ENCODE peak calls at places on chromosome 2, in ten cellular contexts. One of them, this sample, is unnamed.

GRCh38 chr2:32591669-32592463 is 36.0 kb upstream of the TTC27 start:
- DNase-seq in upper lobe of left lung: no peak
- DNase-seq in A172: peak; percentile 6
- DNase-seq in fibroblast of pulmonary artery: peak; percentile 58
- DNase-seq in activated CD8-positive, alpha-beta memory T cell treated with anti-CD3 and anti-CD28 coated beads, Interleukin-2, amount 50 U/mL, for 4 hours: no peak
- DNase-seq in CD8-positive, alpha-beta memory T cell: no peak
- DNase-seq in foreskin keratinocyte: no peak
- DNase-seq in HT1080: peak; percentile 67
- DNase-seq in stimulated activated CD8-positive, alpha-beta memory T cell treated with anti-CD3 and anti-CD28 coated beads, Interleukin-15, amount 100 ng/mL, for 4 hours: no peak
- DNase-seq in HT-29: no peak
- DNase-seq in this sample: peak; percentile 11

GRCh38 chr2:237557633-237558015 is 8.8 kb upstream of the PRLH start:
- DNase-seq in HT1080: no peak
- DNase-seq in CD8-positive, alpha-beta memory T cell: no peak
- DNase-seq in activated CD8-positive, alpha-beta memory T cell treated with anti-CD3 and anti-CD28 coated beads, Interleukin-2, amount 50 U/mL, for 4 hours: no peak
- DNase-seq in upper lobe of left lung: no peak
- DNase-seq in HT-29: no peak
- DNase-seq in fibroblast of pulmonary artery: no peak
- DNase-seq in stimulated activated CD8-positive, alpha-beta memory T cell treated with anti-CD3 and anti-CD28 coated beads, Interleukin-15, amount 100 ng/mL, for 4 hours: no peak
- DNase-seq in foreskin keratinocyte: no peak
- DNase-seq in A172: no peak
- DNase-seq in this sample: no peak

GRCh38 chr2:120134263-120134662 is 88.9 kb downstream of the TMEM185B start:
- DNase-seq in CD8-positive, alpha-beta memory T cell: no peak
- DNase-seq in stimulated activated CD8-positive, alpha-beta memory T cell treated with anti-CD3 and anti-CD28 coated beads, Interleukin-15, amount 100 ng/mL, for 4 hours: no peak
- DNase-seq in fibroblast of pulmonary artery: peak; percentile 96
- DNase-seq in A172: peak; percentile 94
- DNase-seq in upper lobe of left lung: no peak
- DNase-seq in activated CD8-positive, alpha-beta memory T cell treated with anti-CD3 and anti-CD28 coated beads, Interleukin-2, amount 50 U/mL, for 4 hours: no peak
- DNase-seq in HT-29: no peak
- DNase-seq in foreskin keratinocyte: peak; percentile 87
- DNase-seq in HT1080: peak; percentile 96
- DNase-seq in this sample: peak; percentile 99

GRCh38 chr2:168192839-168193616 is 54.4 kb downstream of the STK39 start:
- DNase-seq in activated CD8-positive, alpha-beta memory T cell treated with anti-CD3 and anti-CD28 coated beads, Interleukin-2, amount 50 U/mL, for 4 hours: no peak
- DNase-seq in fibroblast of pulmonary artery: peak; percentile 29
- DNase-seq in stimulated activated CD8-positive, alpha-beta memory T cell treated with anti-CD3 and anti-CD28 coated beads, Interleukin-15, amount 100 ng/mL, for 4 hours: no peak
- DNase-seq in A172: peak; percentile 85
- DNase-seq in CD8-positive, alpha-beta memory T cell: peak; percentile 67
- DNase-seq in HT-29: peak; percentile 87
- DNase-seq in upper lobe of left lung: no peak
- DNase-seq in HT1080: peak; percentile 90
- DNase-seq in foreskin keratinocyte: no peak
- DNase-seq in this sample: no peak

GRCh38 chr2:25339791-25340339 is 1.9 kb downstream of the DNMT3A start:
- DNase-seq in CD8-positive, alpha-beta memory T cell: peak; percentile 56
- DNase-seq in foreskin keratinocyte: no peak
- DNase-seq in upper lobe of left lung: peak; percentile 76
- DNase-seq in stimulated activated CD8-positive, alpha-beta memory T cell treated with anti-CD3 and anti-CD28 coated beads, Interleukin-15, amount 100 ng/mL, for 4 hours: no peak
- DNase-seq in A172: no peak
- DNase-seq in HT1080: no peak
- DNase-seq in fibroblast of pulmonary artery: no peak
- DNase-seq in activated CD8-positive, alpha-beta memory T cell treated with anti-CD3 and anti-CD28 coated beads, Interleukin-2, amount 50 U/mL, for 4 hours: no peak
- DNase-seq in HT-29: peak; percentile 35
- DNase-seq in this sample: no peak

GRCh38 chr2:134522856-134523460 is 195.8 kb downstream of the TMEM163 start:
- DNase-seq in fibroblast of pulmonary artery: no peak
- DNase-seq in upper lobe of left lung: no peak
- DNase-seq in A172: no peak
- DNase-seq in HT1080: no peak
- DNase-seq in foreskin keratinocyte: no peak
- DNase-seq in activated CD8-positive, alpha-beta memory T cell treated with anti-CD3 and anti-CD28 coated beads, Interleukin-2, amount 50 U/mL, for 4 hours: no peak
- DNase-seq in stimulated activated CD8-positive, alpha-beta memory T cell treated with anti-CD3 and anti-CD28 coated beads, Interleukin-15, amount 100 ng/mL, for 4 hours: no peak
- DNase-seq in HT-29: no peak
- DNase-seq in CD8-positive, alpha-beta memory T cell: no peak
- DNase-seq in this sample: no peak

GRCh38 chr2:80238692-80239469 is 65.7 kb downstream of the LRRTM1 start:
- DNase-seq in upper lobe of left lung: no peak
- DNase-seq in fibroblast of pulmonary artery: peak; percentile 40
- DNase-seq in activated CD8-positive, alpha-beta memory T cell treated with anti-CD3 and anti-CD28 coated beads, Interleukin-2, amount 50 U/mL, for 4 hours: no peak
- DNase-seq in HT-29: peak; percentile 78
- DNase-seq in A172: peak; percentile 44
- DNase-seq in HT1080: peak; percentile 17
- DNase-seq in foreskin keratinocyte: no peak
- DNase-seq in stimulated activated CD8-positive, alpha-beta memory T cell treated with anti-CD3 and anti-CD28 coated beads, Interleukin-15, amount 100 ng/mL, for 4 hours: no peak
- DNase-seq in CD8-positive, alpha-beta memory T cell: no peak
- DNase-seq in this sample: no peak

GRCh38 chr2:158024288-158024898 is 77.3 kb upstream of the UPP2 start:
- DNase-seq in HT-29: peak; percentile 87
- DNase-seq in CD8-positive, alpha-beta memory T cell: peak; percentile 54
- DNase-seq in A172: peak; percentile 26
- DNase-seq in upper lobe of left lung: no peak
- DNase-seq in stimulated activated CD8-positive, alpha-beta memory T cell treated with anti-CD3 and anti-CD28 coated beads, Interleukin-15, amount 100 ng/mL, for 4 hours: peak; percentile 12
- DNase-seq in HT1080: peak; percentile 36
- DNase-seq in fibroblast of pulmonary artery: peak; percentile 53
- DNase-seq in activated CD8-positive, alpha-beta memory T cell treated with anti-CD3 and anti-CD28 coated beads, Interleukin-2, amount 50 U/mL, for 4 hours: peak; percentile 55
- DNase-seq in foreskin keratinocyte: no peak
- DNase-seq in this sample: peak; percentile 33

GRCh38 chr2:152453129-152453642 is 118.2 kb downstream of the FMNL2 start:
- DNase-seq in A172: no peak
- DNase-seq in foreskin keratinocyte: no peak
- DNase-seq in stimulated activated CD8-positive, alpha-beta memory T cell treated with anti-CD3 and anti-CD28 coated beads, Interleukin-15, amount 100 ng/mL, for 4 hours: no peak
- DNase-seq in fibroblast of pulmonary artery: no peak
- DNase-seq in HT-29: no peak
- DNase-seq in HT1080: no peak
- DNase-seq in CD8-positive, alpha-beta memory T cell: no peak
- DNase-seq in activated CD8-positive, alpha-beta memory T cell treated with anti-CD3 and anti-CD28 coated beads, Interleukin-2, amount 50 U/mL, for 4 hours: no peak
- DNase-seq in upper lobe of left lung: no peak
- DNase-seq in this sample: no peak

GRCh38 chr2:234690569-234691225 is 193.8 kb upstream of the ARL4C start:
- DNase-seq in stimulated activated CD8-positive, alpha-beta memory T cell treated with anti-CD3 and anti-CD28 coated beads, Interleukin-15, amount 100 ng/mL, for 4 hours: no peak
- DNase-seq in upper lobe of left lung: no peak
- DNase-seq in activated CD8-positive, alpha-beta memory T cell treated with anti-CD3 and anti-CD28 coated beads, Interleukin-2, amount 50 U/mL, for 4 hours: no peak
- DNase-seq in fibroblast of pulmonary artery: peak; percentile 55
- DNase-seq in foreskin keratinocyte: no peak
- DNase-seq in HT-29: no peak
- DNase-seq in CD8-positive, alpha-beta memory T cell: no peak
- DNase-seq in A172: peak; percentile 33
- DNase-seq in HT1080: no peak
- DNase-seq in this sample: no peak

GRCh38 chr2:10557506-10558265 is 109.6 kb upstream of the ODC1 start:
- DNase-seq in stimulated activated CD8-positive, alpha-beta memory T cell treated with anti-CD3 and anti-CD28 coated beads, Interleukin-15, amount 100 ng/mL, for 4 hours: no peak
- DNase-seq in activated CD8-positive, alpha-beta memory T cell treated with anti-CD3 and anti-CD28 coated beads, Interleukin-2, amount 50 U/mL, for 4 hours: no peak
- DNase-seq in HT-29: peak; percentile 48
- DNase-seq in A172: no peak
- DNase-seq in fibroblast of pulmonary artery: no peak
- DNase-seq in upper lobe of left lung: peak; percentile 43
- DNase-seq in HT1080: no peak
- DNase-seq in foreskin keratinocyte: no peak
- DNase-seq in CD8-positive, alpha-beta memory T cell: no peak
- DNase-seq in this sample: no peak

GRCh38 chr2:110657721-110658305 is 20.1 kb downstream of the BUB1 start:
- DNase-seq in fibroblast of pulmonary artery: no peak
- DNase-seq in CD8-positive, alpha-beta memory T cell: no peak
- DNase-seq in stimulated activated CD8-positive, alpha-beta memory T cell treated with anti-CD3 and anti-CD28 coated beads, Interleukin-15, amount 100 ng/mL, for 4 hours: no peak
- DNase-seq in upper lobe of left lung: no peak
- DNase-seq in HT1080: no peak
- DNase-seq in HT-29: peak; percentile 21
- DNase-seq in foreskin keratinocyte: no peak
- DNase-seq in activated CD8-positive, alpha-beta memory T cell treated with anti-CD3 and anti-CD28 coated beads, Interleukin-2, amount 50 U/mL, for 4 hours: no peak
- DNase-seq in A172: peak; percentile 16
- DNase-seq in this sample: no peak

GRCh38 chr2:227788556-227788955 is 25.1 kb upstream of the CCL20 start:
- DNase-seq in activated CD8-positive, alpha-beta memory T cell treated with anti-CD3 and anti-CD28 coated beads, Interleukin-2, amount 50 U/mL, for 4 hours: no peak
- DNase-seq in CD8-positive, alpha-beta memory T cell: no peak
- DNase-seq in A172: peak; percentile 27
- DNase-seq in HT-29: no peak
- DNase-seq in foreskin keratinocyte: peak; percentile 60
- DNase-seq in stimulated activated CD8-positive, alpha-beta memory T cell treated with anti-CD3 and anti-CD28 coated beads, Interleukin-15, amount 100 ng/mL, for 4 hours: no peak
- DNase-seq in HT1080: peak; percentile 61
- DNase-seq in fibroblast of pulmonary artery: peak; percentile 78
- DNase-seq in upper lobe of left lung: no peak
- DNase-seq in this sample: no peak

GRCh38 chr2:66494708-66495107 is 59.8 kb downstream of the MEIS1 start:
- DNase-seq in HT-29: no peak
- DNase-seq in A172: peak; percentile 20
- DNase-seq in activated CD8-positive, alpha-beta memory T cell treated with anti-CD3 and anti-CD28 coated beads, Interleukin-2, amount 50 U/mL, for 4 hours: no peak
- DNase-seq in CD8-positive, alpha-beta memory T cell: no peak
- DNase-seq in stimulated activated CD8-positive, alpha-beta memory T cell treated with anti-CD3 and anti-CD28 coated beads, Interleukin-15, amount 100 ng/mL, for 4 hours: no peak
- DNase-seq in fibroblast of pulmonary artery: peak; percentile 92
- DNase-seq in HT1080: peak; percentile 70
- DNase-seq in upper lobe of left lung: no peak
- DNase-seq in foreskin keratinocyte: peak; percentile 61
- DNase-seq in this sample: no peak

GRCh38 chr2:180442860-180443644 is 436.0 kb upstream of the CWC22 start:
- DNase-seq in stimulated activated CD8-positive, alpha-beta memory T cell treated with anti-CD3 and anti-CD28 coated beads, Interleukin-15, amount 100 ng/mL, for 4 hours: no peak
- DNase-seq in HT-29: no peak
- DNase-seq in activated CD8-positive, alpha-beta memory T cell treated with anti-CD3 and anti-CD28 coated beads, Interleukin-2, amount 50 U/mL, for 4 hours: no peak
- DNase-seq in A172: no peak
- DNase-seq in upper lobe of left lung: no peak
- DNase-seq in CD8-positive, alpha-beta memory T cell: no peak
- DNase-seq in HT1080: no peak
- DNase-seq in foreskin keratinocyte: peak; percentile 50
- DNase-seq in fibroblast of pulmonary artery: no peak
- DNase-seq in this sample: no peak

GRCh38 chr2:74148457-74149248 is 941 bp upstream of the BOLA3 start:
- DNase-seq in A172: no peak
- DNase-seq in CD8-positive, alpha-beta memory T cell: no peak
- DNase-seq in HT-29: no peak
- DNase-seq in upper lobe of left lung: no peak
- DNase-seq in HT1080: peak; percentile 6
- DNase-seq in foreskin keratinocyte: no peak
- DNase-seq in stimulated activated CD8-positive, alpha-beta memory T cell treated with anti-CD3 and anti-CD28 coated beads, Interleukin-15, amount 100 ng/mL, for 4 hours: no peak
- DNase-seq in activated CD8-positive, alpha-beta memory T cell treated with anti-CD3 and anti-CD28 coated beads, Interleukin-2, amount 50 U/mL, for 4 hours: no peak
- DNase-seq in fibroblast of pulmonary artery: no peak
- DNase-seq in this sample: no peak

GRCh38 chr2:25595393-25595792 is 78.0 kb downstream of the DTNB start:
- DNase-seq in HT1080: no peak
- DNase-seq in CD8-positive, alpha-beta memory T cell: no peak
- DNase-seq in HT-29: no peak
- DNase-seq in activated CD8-positive, alpha-beta memory T cell treated with anti-CD3 and anti-CD28 coated beads, Interleukin-2, amount 50 U/mL, for 4 hours: no peak
- DNase-seq in fibroblast of pulmonary artery: no peak
- DNase-seq in foreskin keratinocyte: no peak
- DNase-seq in stimulated activated CD8-positive, alpha-beta memory T cell treated with anti-CD3 and anti-CD28 coated beads, Interleukin-15, amount 100 ng/mL, for 4 hours: no peak
- DNase-seq in upper lobe of left lung: no peak
- DNase-seq in A172: no peak
- DNase-seq in this sample: no peak

GRCh38 chr2:175158894-175159293 is 9.1 kb downstream of the ATF2 start:
- DNase-seq in stimulated activated CD8-positive, alpha-beta memory T cell treated with anti-CD3 and anti-CD28 coated beads, Interleukin-15, amount 100 ng/mL, for 4 hours: no peak
- DNase-seq in HT1080: no peak
- DNase-seq in fibroblast of pulmonary artery: no peak
- DNase-seq in foreskin keratinocyte: no peak
- DNase-seq in activated CD8-positive, alpha-beta memory T cell treated with anti-CD3 and anti-CD28 coated beads, Interleukin-2, amount 50 U/mL, for 4 hours: no peak
- DNase-seq in HT-29: no peak
- DNase-seq in CD8-positive, alpha-beta memory T cell: no peak
- DNase-seq in upper lobe of left lung: no peak
- DNase-seq in A172: no peak
- DNase-seq in this sample: no peak

GRCh38 chr2:88950010-88950409 is 258.5 kb downstream of the RPIA start:
- DNase-seq in upper lobe of left lung: no peak
- DNase-seq in A172: no peak
- DNase-seq in HT1080: peak; percentile 9
- DNase-seq in HT-29: peak; percentile 37
- DNase-seq in fibroblast of pulmonary artery: peak; percentile 6
- DNase-seq in activated CD8-positive, alpha-beta memory T cell treated with anti-CD3 and anti-CD28 coated beads, Interleukin-2, amount 50 U/mL, for 4 hours: no peak
- DNase-seq in stimulated activated CD8-positive, alpha-beta memory T cell treated with anti-CD3 and anti-CD28 coated beads, Interleukin-15, amount 100 ng/mL, for 4 hours: no peak
- DNase-seq in foreskin keratinocyte: no peak
- DNase-seq in CD8-positive, alpha-beta memory T cell: no peak
- DNase-seq in this sample: no peak

GRCh38 chr2:230890696-230891095 is 26.0 kb downstream of the ITM2C start:
- DNase-seq in stimulated activated CD8-positive, alpha-beta memory T cell treated with anti-CD3 and anti-CD28 coated beads, Interleukin-15, amount 100 ng/mL, for 4 hours: no peak
- DNase-seq in A172: no peak
- DNase-seq in upper lobe of left lung: no peak
- DNase-seq in activated CD8-positive, alpha-beta memory T cell treated with anti-CD3 and anti-CD28 coated beads, Interleukin-2, amount 50 U/mL, for 4 hours: no peak
- DNase-seq in foreskin keratinocyte: no peak
- DNase-seq in HT1080: no peak
- DNase-seq in CD8-positive, alpha-beta memory T cell: no peak
- DNase-seq in HT-29: no peak
- DNase-seq in fibroblast of pulmonary artery: no peak
- DNase-seq in this sample: no peak

GRCh38 chr2:172107690-172108586 is 5.2 kb upstream of the DLX2 start:
- DNase-seq in stimulated activated CD8-positive, alpha-beta memory T cell treated with anti-CD3 and anti-CD28 coated beads, Interleukin-15, amount 100 ng/mL, for 4 hours: no peak
- DNase-seq in upper lobe of left lung: peak; percentile 77
- DNase-seq in HT-29: no peak
- DNase-seq in CD8-positive, alpha-beta memory T cell: no peak
- DNase-seq in activated CD8-positive, alpha-beta memory T cell treated with anti-CD3 and anti-CD28 coated beads, Interleukin-2, amount 50 U/mL, for 4 hours: no peak
- DNase-seq in foreskin keratinocyte: no peak
- DNase-seq in A172: no peak
- DNase-seq in fibroblast of pulmonary artery: no peak
- DNase-seq in HT1080: no peak
- DNase-seq in this sample: no peak

This sample was measured in brain microvascular endothelial cell.